ENCODE peak calls at places on chromosome 21, in ten cellular contexts. N, K, M, G, T, P, V, E, Z and O are unnamed samples.

GRCh38 chr21:37266515-37267221 is 466 bp downstream of the VPS26C start:
- DNase-seq in N (peak), K (peak), M (no peak), G (peak), T (no peak), P (no peak), V (no peak), E (no peak), Z (no peak), O (peak)

GRCh38 chr21:21632926-21633325 is 634.7 kb downstream of the NCAM2 start:
- DNase-seq in N (no peak), K (no peak), M (no peak), G (no peak), T (no peak), P (no peak), V (no peak), E (no peak), Z (no peak), O (no peak)

GRCh38 chr21:27448960-27449359 is 482.1 kb upstream of the ADAMTS5 start:
- DNase-seq in N (no peak), K (no peak), M (no peak), G (no peak), T (no peak), P (no peak), V (no peak), E (no peak), Z (no peak), O (no peak)

GRCh38 chr21:43333301-43334062 is 93.4 kb downstream of the SIK1 start:
- DNase-seq in N (peak), K (no peak), M (peak), G (peak), T (peak), P (no peak), V (no peak), E (peak), Z (no peak), O (no peak)

GRCh38 chr21:35521852-35522505 is 472.9 kb upstream of the RUNX1 start:
- DNase-seq in N (no peak), K (no peak), M (no peak), G (no peak), T (no peak), P (no peak), V (no peak), E (no peak), Z (no peak), O (no peak)

GRCh38 chr21:32717851-32718316 is 9.9 kb downstream of the SYNJ1 start:
- DNase-seq in N (peak), K (no peak), M (no peak), G (no peak), T (no peak), P (no peak), V (no peak), E (no peak), Z (no peak), O (no peak)

GRCh38 chr21:26939532-26940181 is 27.2 kb downstream of the ADAMTS5 start:
- DNase-seq in N (peak), K (no peak), M (no peak), G (no peak), T (no peak), P (no peak), V (no peak), E (no peak), Z (no peak), O (no peak)

GRCh38 chr21:40681164-40681859 is 165.6 kb downstream of the DSCAM start:
- DNase-seq in N (no peak), K (no peak), M (no peak), G (no peak), T (no peak), P (no peak), V (no peak), E (no peak), Z (no peak), O (no peak)

GRCh38 chr21:14712121-14712520 is 166.0 kb upstream of the SAMSN1 start:
- DNase-seq in N (no peak), K (no peak), M (no peak), G (no peak), T (no peak), P (no peak), V (no peak), E (no peak), Z (no peak), O (no peak)

GRCh38 chr21:34190576-34191301 is 117.4 kb downstream of the MRPS6 start:
- DNase-seq in N (no peak), K (no peak), M (no peak), G (no peak), T (no peak), P (no peak), V (no peak), E (no peak), Z (no peak), O (no peak)

GRCh38 chr21:17730782-17731181 is 88.4 kb downstream of the C21orf91 start:
- DNase-seq in N (no peak), K (no peak), M (no peak), G (no peak), T (no peak), P (no peak), V (no peak), E (no peak), Z (no peak), O (no peak)

GRCh38 chr21:37060296-37060695 is 12.6 kb downstream of the PIGP start:
- DNase-seq in N (peak), K (no peak), M (peak), G (peak), T (no peak), P (no peak), V (no peak), E (peak), Z (no peak), O (no peak)

GRCh38 chr21:18743523-18743922 is 339.9 kb upstream of the TMPRSS15 start:
- DNase-seq in N (no peak), K (no peak), M (no peak), G (no peak), T (no peak), P (no peak), V (no peak), E (no peak), Z (no peak), O (no peak)

GRCh38 chr21:25039461-25040380 is 567.6 kb downstream of the MRPL39 start:
- DNase-seq in N (peak), K (no peak), M (no peak), G (no peak), T (no peak), P (no peak), V (no peak), E (no peak), Z (peak), O (no peak)

GRCh38 chr21:28776251-28776650 is 216.4 kb downstream of the LTN1 start:
- DNase-seq in N (peak), K (no peak), M (no peak), G (no peak), T (no peak), P (no peak), V (no peak), E (no peak), Z (no peak), O (no peak)

GRCh38 chr21:33854604-33855003 is 61.0 kb downstream of the ATP5PO start:
- DNase-seq in N (no peak), K (no peak), M (peak), G (no peak), T (no peak), P (no peak), V (no peak), E (peak), Z (no peak), O (no peak)

GRCh38 chr21:27569091-27569490 is 602.2 kb upstream of the ADAMTS5 start:
- DNase-seq in N (peak), K (no peak), M (no peak), G (no peak), T (no peak), P (no peak), V (no peak), E (no peak), Z (no peak), O (no peak)

GRCh38 chr21:26965567-26966359 is 1.1 kb downstream of the ADAMTS5 start:
- DNase-seq in N (peak), K (peak), M (no peak), G (peak), T (peak), P (no peak), V (no peak), E (no peak), Z (no peak), O (no peak)

GRCh38 chr21:34885636-34886553 is 163.2 kb downstream of the RUNX1 start:
- DNase-seq in N (no peak), K (no peak), M (no peak), G (no peak), T (no peak), P (no peak), V (no peak), E (no peak), Z (no peak), O (peak)

GRCh38 chr21:36909901-36910561 is 56.4 kb downstream of the HLCS start:
- DNase-seq in N (peak), K (no peak), M (peak), G (no peak), T (no peak), P (no peak), V (no peak), E (peak), Z (no peak), O (no peak)

GRCh38 chr21:32710987-32711386 is 16.8 kb downstream of the SYNJ1 start:
- DNase-seq in N (no peak), K (no peak), M (no peak), G (no peak), T (no peak), P (no peak), V (no peak), E (no peak), Z (no peak), O (no peak)

DNA sequence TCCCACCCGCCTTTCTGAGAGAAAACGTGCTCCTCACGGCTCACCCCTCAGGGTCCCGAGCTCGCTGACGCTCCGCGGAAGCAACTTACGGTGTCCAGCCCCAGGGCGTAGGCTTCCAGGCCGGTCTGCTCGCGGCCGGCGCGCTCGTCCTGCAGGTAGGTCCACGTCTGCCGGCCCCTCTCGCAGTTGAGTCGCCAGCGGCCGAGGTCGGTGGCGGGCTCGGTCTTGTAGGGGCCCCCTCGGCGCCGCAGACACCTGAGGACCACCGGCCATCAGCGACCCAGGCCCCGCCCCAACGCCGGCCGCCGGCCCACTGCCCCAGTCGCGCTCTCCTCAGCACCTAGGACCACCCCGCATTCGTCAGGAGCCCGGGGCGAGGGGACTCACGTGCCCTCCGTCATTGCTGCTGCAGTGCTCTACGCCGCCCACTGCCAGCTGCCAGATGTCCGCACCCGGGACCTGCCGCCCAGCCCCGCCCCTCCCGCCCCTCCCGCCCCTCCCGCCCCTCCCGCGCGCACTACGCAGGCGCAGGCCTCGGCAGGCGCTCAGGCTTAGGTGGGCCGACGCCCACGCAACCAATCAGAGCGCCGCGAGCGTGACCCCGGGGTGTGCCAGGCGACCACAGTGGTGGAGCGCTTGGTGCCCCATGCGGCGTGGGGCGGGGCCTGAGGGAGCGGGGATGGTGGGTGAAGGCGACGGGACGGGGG is at the start of gene LSS:
- DNase-seq in N (peak), K (peak), M (peak), G (peak), T (peak), P (peak), V (peak), E (peak), Z (peak), O (peak)
- TF ChIP-seq POLR2A in N (peak), K (peak), M (peak), G (no peak), T (no peak), P (peak), V (no peak), E (peak), Z (peak), O (peak)

DNA sequence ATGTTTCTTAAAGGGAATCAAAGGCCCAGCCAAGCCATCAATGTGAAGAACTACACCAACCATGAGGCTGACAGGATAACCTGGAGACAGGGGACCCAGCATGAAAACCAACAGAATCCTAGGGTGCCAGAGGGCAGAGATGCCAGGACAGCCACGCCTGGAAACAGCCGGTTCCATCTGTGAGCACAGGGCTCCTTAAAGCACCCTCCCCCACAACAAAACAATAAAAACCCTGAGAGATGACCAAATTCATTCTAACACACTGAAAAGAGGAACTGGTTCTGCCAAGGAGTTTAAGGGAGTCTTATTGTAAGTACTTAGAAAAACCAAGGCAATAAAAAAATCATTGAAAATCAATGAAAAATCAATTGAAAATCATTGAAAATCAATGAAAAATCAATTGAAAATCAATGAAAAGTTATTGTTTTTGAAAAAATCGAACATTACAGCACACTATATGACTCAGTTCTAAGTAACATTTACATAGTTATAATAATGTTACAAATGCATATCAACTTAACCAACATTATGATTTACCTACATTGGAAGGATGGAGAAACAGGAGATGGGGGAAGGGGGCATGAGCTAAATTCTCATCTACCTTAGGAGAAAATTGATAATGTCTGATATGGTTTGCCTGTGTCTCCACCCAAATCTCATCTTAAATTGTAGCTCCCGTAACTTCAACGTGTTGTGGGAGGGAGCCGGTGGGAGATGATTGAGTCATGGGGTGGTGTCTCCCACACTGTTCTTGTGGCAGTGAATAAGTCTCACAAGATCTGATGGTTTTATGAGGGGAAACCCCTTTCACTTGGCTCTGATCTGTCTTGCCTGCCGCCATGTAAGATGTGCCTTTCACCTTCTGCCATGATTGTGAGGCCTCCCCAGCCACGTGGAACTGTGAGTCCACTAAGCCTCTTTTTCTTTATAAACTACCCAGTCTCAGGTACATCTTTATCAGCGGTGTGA is 141.8 kb upstream of the ERG start:
- DNase-seq in N (no peak), K (no peak), M (no peak), G (no peak), T (no peak), P (no peak), V (no peak), E (no peak), Z (no peak), O (no peak)
- TF ChIP-seq POLR2A in N (no peak), K (no peak), M (no peak), G (no peak), T (no peak), P (no peak), V (no peak), E (no peak), Z (no peak), O (no peak)

GRCh38 chr21:41725421-41726021 is 41.3 kb downstream of the RIPK4 start:
- DNase-seq in N (no peak), K (no peak), M (no peak), G (no peak), T (no peak), P (no peak), V (no peak), E (no peak), Z (no peak), O (no peak)

GRCh38 chr21:41726970-41727783 is 39.7 kb downstream of the RIPK4 start:
- DNase-seq in N (peak), K (no peak), M (peak), G (peak), T (peak), P (no peak), V (no peak), E (peak), Z (no peak), O (no peak)

GRCh38 chr21:41727784-41728763 is 38.8 kb downstream of the RIPK4 start:
- DNase-seq in N (no peak), K (no peak), M (no peak), G (no peak), T (no peak), P (no peak), V (no peak), E (no peak), Z (no peak), O (no peak)

GRCh38 chr21:41726630-41726969 is 40.3 kb downstream of the RIPK4 start:
- DNase-seq in N (no peak), K (no peak), M (no peak), G (no peak), T (no peak), P (no peak), V (no peak), E (no peak), Z (no peak), O (no peak)

DNA sequence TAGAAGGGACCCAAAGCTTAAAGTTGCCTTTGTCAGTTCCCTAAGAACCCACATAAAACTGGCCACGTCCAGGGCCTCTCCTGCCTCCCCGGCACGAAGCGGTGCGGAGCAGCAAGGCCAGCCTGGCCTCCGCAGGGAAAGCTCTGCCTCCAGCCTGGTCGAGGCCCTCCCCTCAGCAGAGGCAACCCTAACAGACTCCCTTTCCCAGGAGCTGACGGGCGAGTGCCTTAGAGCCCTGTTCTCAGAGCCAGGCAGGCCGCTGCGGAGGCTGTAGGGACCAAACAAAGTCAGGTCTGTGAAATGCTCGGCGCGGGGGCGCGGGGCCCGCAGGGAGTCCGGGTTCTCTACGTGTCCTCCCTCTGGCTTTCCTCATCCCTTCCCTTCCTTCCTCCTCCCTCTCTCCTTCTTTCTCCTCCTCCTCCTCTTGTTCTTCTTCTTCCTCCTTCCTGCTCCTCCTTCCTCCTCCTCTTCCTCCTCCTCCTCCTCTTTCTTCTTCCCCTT is 40.7 kb downstream of the RIPK4 start:
- DNase-seq in N (no peak), K (no peak), M (no peak), G (no peak), T (no peak), P (no peak), V (no peak), E (no peak), Z (no peak), O (no peak)
- TF ChIP-seq POLR2A in N (no peak), K (no peak), M (no peak), G (no peak), T (no peak), P (no peak), V (no peak), E (no peak), Z (no peak), O (no peak)

GRCh38 chr21:44590311-44590721 is 2.0 kb downstream of the KRTAP10-6 start:
- DNase-seq in N (no peak), K (no peak), M (no peak), G (no peak), T (no peak), P (no peak), V (no peak), E (no peak), Z (no peak), O (no peak)
- TF ChIP-seq POLR2A in N (no peak), K (no peak), M (no peak), G (no peak), T (no peak), P (no peak), V (no peak), E (no peak), Z (no peak), O (no peak)

DNA sequence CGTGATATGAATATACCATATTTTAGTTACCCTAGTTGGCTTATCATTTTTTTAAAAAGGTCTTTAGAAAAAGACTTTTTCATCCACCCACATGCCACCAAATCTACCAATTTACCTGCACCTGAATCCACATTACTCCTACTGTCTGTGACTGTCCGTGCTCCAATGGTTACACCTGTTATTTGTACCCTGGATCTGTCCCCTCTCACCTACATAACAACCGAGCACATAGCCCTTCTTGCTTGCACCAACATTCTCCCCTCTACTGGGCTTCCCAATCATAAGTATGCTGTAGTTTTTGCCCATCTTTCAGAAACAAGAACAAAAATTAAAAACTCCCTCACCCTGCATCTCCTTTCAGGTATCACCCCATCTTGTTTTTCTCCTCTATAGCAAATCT is 17.6 kb downstream of the SOD1 start:
- DNase-seq in N (no peak), K (no peak), M (no peak), G (no peak), T (no peak), P (no peak), V (no peak), E (no peak), Z (no peak), O (no peak)
- TF ChIP-seq POLR2A in N (no peak), K (no peak), M (no peak), G (no peak), T (no peak), P (no peak), V (no peak), E (no peak), Z (no peak), O (no peak)

GRCh38 chr21:16193758-16194606 is 464.2 kb downstream of the USP25 start:
- DNase-seq in N (peak), K (peak), M (peak), G (peak), T (peak), P (no peak), V (no peak), E (peak), Z (no peak), O (peak)
- TF ChIP-seq POLR2A in N (no peak), K (no peak), M (no peak), G (no peak), T (no peak), P (no peak), V (no peak), E (no peak), Z (no peak), O (peak)